ENCODE peak calls at places on chromosomes 11 and 22, in six cellular contexts. X is left ventricle myocardium inferior; W is CD8-positive, alpha-beta T cell; P is AG09319; I is MCF 10A; O is cardiac muscle cell. Y is an unnamed sample.

GRCh38 chr11:70244698-70245097 is 25.8 kb upstream of the PPFIA1 start:
- DNase-seq in X (no peak), W (no peak), P (peak; percentile 24), I (peak; percentile 84), O (peak; percentile 81), Y (peak; percentile 57)

GRCh38 chr11:8722156-8722555 is 39.6 kb downstream of the RPL27A start:
- DNase-seq in X (no peak), W (no peak), P (no peak), I (no peak), O (peak; percentile 69), Y (no peak)

GRCh38 chr11:71465054-71465453 is 12.1 kb downstream of the NADSYN1 start:
- DNase-seq in X (no peak), W (no peak), P (no peak), I (no peak), O (no peak), Y (no peak)

GRCh38 chr11:38304926-38305325 is 1706.9 kb upstream of the RAG2 start:
- DNase-seq in X (no peak), W (no peak), P (no peak), I (no peak), O (peak; percentile 1), Y (no peak)

GRCh38 chr11:69111578-69112247 is 44.0 kb upstream of the SMIM38 start:
- DNase-seq in X (no peak), W (no peak), P (no peak), I (no peak), O (no peak), Y (no peak)

GRCh38 chr11:103901656-103902055 is 134.8 kb upstream of the DDI1 start:
- DNase-seq in X (no peak), W (no peak), P (no peak), I (no peak), O (peak; percentile 49), Y (no peak)

GRCh38 chr11:84541711-84542340 is 1085.3 kb downstream of the DLG2 start:
- DNase-seq in X (no peak), W (no peak), P (no peak), I (no peak), O (peak; percentile 24), Y (no peak)

GRCh38 chr22:32591620-32592019 is 117.0 kb downstream of the FBXO7 start:
- DNase-seq in X (no peak), W (no peak), P (peak; percentile 52), I (peak; percentile 50), O (peak; percentile 97), Y (no peak)

GRCh38 chr11:7490535-7490934 is 5.2 kb downstream of the OLFML1 start:
- DNase-seq in X (no peak), W (no peak), P (no peak), I (no peak), O (peak; percentile 45), Y (no peak)

GRCh38 chr11:30342736-30343166 is 19.8 kb downstream of the ARL14EP start:
- DNase-seq in X (no peak), W (no peak), P (no peak), I (no peak), O (no peak), Y (no peak)

GRCh38 chr22:27546157-27546556 is 255.4 kb downstream of the MN1 start:
- DNase-seq in X (no peak), W (no peak), P (no peak), I (no peak), O (no peak), Y (no peak)

GRCh38 chr11:83033972-83034672 is 37.6 kb downstream of the RAB30 start:
- DNase-seq in X (peak; percentile 38), W (no peak), P (peak; percentile 91), I (peak; percentile 77), O (peak; percentile 78), Y (no peak)

GRCh38 chr22:26890870-26891269 is 233.5 kb downstream of the MIAT start:
- DNase-seq in X (no peak), W (no peak), P (no peak), I (no peak), O (no peak), Y (no peak)

GRCh38 chr11:116310215-116310614 is 462.6 kb downstream of the BUD13 start:
- DNase-seq in X (no peak), W (no peak), P (no peak), I (no peak), O (peak; percentile 75), Y (peak; percentile 58)

GRCh38 chr11:34830648-34831047 is 85.5 kb downstream of the APIP start:
- DNase-seq in X (peak; percentile 55), W (no peak), P (no peak), I (no peak), O (peak; percentile 53), Y (no peak)

GRCh38 chr11:19705936-19706335 is 6.7 kb upstream of the NAV2 start:
- DNase-seq in X (no peak), W (no peak), P (no peak), I (no peak), O (no peak), Y (no peak)

GRCh38 chr11:72665911-72666472 is 8.2 kb downstream of the PDE2A start:
- DNase-seq in X (no peak), W (no peak), P (no peak), I (no peak), O (no peak), Y (no peak)

GRCh38 chr11:9047986-9048522 is 43.3 kb downstream of the SCUBE2 start:
- DNase-seq in X (no peak), W (no peak), P (peak; percentile 40), I (no peak), O (peak; percentile 77), Y (no peak)

GRCh38 chr22:30546616-30547015 is at the start of gene SEC14L6:
- DNase-seq in X (no peak), W (no peak), P (no peak), I (no peak), O (no peak), Y (no peak)

GRCh38 chr11:10351435-10351767 is 46.5 kb downstream of the ADM start:
- DNase-seq in X (peak; percentile 26), W (no peak), P (no peak), I (no peak), O (no peak), Y (no peak)

GRCh38 chr11:57116654-57117053 is 65.1 kb upstream of the LRRC55 start:
- DNase-seq in X (peak; percentile 19), W (no peak), P (peak; percentile 15), I (peak; percentile 58), O (peak; percentile 68), Y (no peak)

GRCh38 chr22:50621491-50621880 is 6.5 kb downstream of the ARSA start:
- DNase-seq in X (no peak), W (no peak), P (no peak), I (peak; percentile 33), O (no peak), Y (no peak)

GRCh38 chr22:38114484-38115398 is 4.3 kb upstream of the BAIAP2L2 start:
- DNase-seq in X (peak; percentile 86), W (peak; percentile 61), P (peak; percentile 54), I (peak; percentile 76), O (peak; percentile 90), Y (peak; percentile 26)

GRCh38 chr11:68020575-68020974 is 9.9 kb upstream of the NDUFS8 start:
- DNase-seq in X (no peak), W (no peak), P (no peak), I (peak; percentile 90), O (peak; percentile 49), Y (no peak)

GRCh38 chr22:42376721-42377177 is 55.5 kb downstream of the NFAM1 start:
- DNase-seq in X (peak; percentile 78), W (no peak), P (peak; percentile 75), I (no peak), O (peak; percentile 49), Y (no peak)

GRCh38 chr22:29435236-29435635 is 3.1 kb upstream of the RFPL1 start:
- DNase-seq in X (no peak), W (no peak), P (no peak), I (no peak), O (no peak), Y (no peak)

GRCh38 chr11:33773399-33774355 is 643 bp downstream of the FBXO3 start:
- DNase-seq in X (no peak), W (no peak), P (no peak), I (peak; percentile 8), O (no peak), Y (no peak)

GRCh38 chr11:70885721-70886305 is 366.6 kb downstream of the SHANK2 start:
- DNase-seq in X (no peak), W (no peak), P (no peak), I (no peak), O (peak; percentile 3), Y (no peak)

GRCh38 chr11:64234840-64235379 is 526 bp downstream of the VEGFB start:
- DNase-seq in X (peak; percentile 57), W (no peak), P (no peak), I (peak; percentile 34), O (peak; percentile 17), Y (no peak)

GRCh38 chr11:117449111-117449693 is 121.5 kb downstream of the CEP164 start:
- DNase-seq in X (no peak), W (no peak), P (no peak), I (no peak), O (no peak), Y (no peak)

DNA sequence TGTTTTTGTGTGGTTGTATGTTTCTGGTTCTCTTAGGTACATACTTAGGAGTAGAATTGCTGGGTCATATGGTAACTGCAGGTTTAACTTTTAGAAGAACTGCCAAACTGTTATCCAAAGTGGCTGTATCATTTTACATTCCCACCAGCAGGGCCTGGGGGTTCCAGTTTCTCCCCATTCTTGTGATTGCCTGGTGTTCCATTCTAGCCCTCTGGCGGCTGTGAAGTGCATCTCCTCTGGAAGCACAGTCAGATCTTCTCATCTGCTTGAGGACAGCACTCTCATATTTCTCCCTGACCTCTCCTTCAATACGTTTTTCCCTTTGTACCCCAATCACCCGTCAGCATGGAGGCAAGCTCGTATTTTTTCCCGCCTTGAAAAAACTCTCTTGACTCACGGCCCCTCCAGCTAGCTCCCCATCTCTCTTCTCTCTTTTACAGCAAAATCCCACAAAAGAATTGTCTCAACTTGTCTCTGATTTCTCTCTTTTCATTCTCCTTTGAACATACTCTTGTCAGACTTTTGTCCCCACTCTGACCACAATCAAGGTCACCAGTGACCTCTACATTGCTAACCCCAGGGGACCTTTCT is 56.8 kb upstream of the THY1 start:
- DNase-seq in X (no peak), W (no peak), P (no peak), I (peak; percentile 8), O (peak; percentile 67), Y (no peak)
- TF ChIP-seq CTCF in X (peak; percentile 31), W (no peak), P (peak; percentile 60), I (no peak), O (peak; percentile 74), Y (peak; percentile 62)

GRCh38 chr11:26134481-26135355 is 197.2 kb upstream of the ANO3 start:
- DNase-seq in X (no peak), W (no peak), P (no peak), I (peak; percentile 11), O (peak; percentile 18), Y (no peak)
- TF ChIP-seq CTCF in X (peak; percentile 59), W (no peak), P (peak; percentile 46), I (peak; percentile 8), O (peak; percentile 6), Y (peak; percentile 48)

DNA sequence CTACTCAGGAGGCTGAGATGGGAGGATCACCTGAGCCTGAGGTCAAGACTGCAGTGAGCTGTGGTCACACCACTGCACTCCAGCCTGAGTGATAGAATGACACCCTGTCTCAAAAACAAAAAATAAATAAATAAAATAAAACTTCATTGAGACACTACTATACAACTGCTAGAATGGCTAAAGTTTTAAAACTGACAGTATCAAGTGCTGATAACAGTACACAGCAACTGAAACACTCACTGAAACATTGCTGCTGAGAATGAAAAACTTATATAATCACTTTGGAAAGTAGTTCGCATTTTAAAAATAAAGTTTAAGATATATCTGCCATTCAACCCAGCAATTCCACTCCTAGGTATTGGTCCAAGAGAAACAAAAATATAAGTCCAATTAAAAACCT is 100.7 kb downstream of the WNT11 start:
- DNase-seq in X (no peak), W (no peak), P (no peak), I (no peak), O (no peak), Y (no peak)
- TF ChIP-seq CTCF in X (no peak), W (no peak), P (no peak), I (no peak), O (no peak), Y (no peak)

GRCh38 chr11:46537851-46538295 is 56.0 kb downstream of the AMBRA1 start:
- DNase-seq in X (peak; percentile 40), W (peak; percentile 19), P (no peak), I (peak; percentile 92), O (peak; percentile 83), Y (no peak)
- TF ChIP-seq CTCF in X (peak; percentile 94), W (peak; percentile 93), P (peak; percentile 94), I (peak; percentile 84), O (peak; percentile 98), Y (peak; percentile 93)